ENCODE peak calls at places on chromosomes 3 and 15, in six cellular contexts. O is WTC11, H is K562, Y is HCT116, X is GM12878, Z is HepG2. W is an unnamed sample.

GRCh38 chr3:43379343-43379742 is 93.0 kb downstream of the SNRK start:
- DNase-seq in Y (no peak), Z (no peak), H (no peak), O (no peak), X (no peak), W (no peak)

GRCh38 chr15:25416693-25417092 is 22.1 kb downstream of the UBE3A start:
- DNase-seq in Y (no peak), Z (no peak), H (no peak), O (no peak), X (peak; percentile 71), W (no peak)

GRCh38 chr15:63977102-63977501 is 69.2 kb downstream of the DAPK2 start:
- DNase-seq in X (no peak), O (no peak), H (no peak), Y (no peak), Z (no peak), W (no peak)

GRCh38 chr3:176523114-176523513 is 674.2 kb downstream of the TBL1XR1 start:
- DNase-seq in Y (no peak), Z (no peak), X (no peak), O (no peak), H (no peak), W (no peak)

GRCh38 chr3:142276780-142277179 is 51.4 kb upstream of the GK5 start:
- DNase-seq in O (no peak), Z (no peak), X (no peak), Y (no peak), H (no peak), W (no peak)

GRCh38 chr15:69117431-69117841 is 43.0 kb upstream of the GLCE start:
- DNase-seq in H (peak; percentile 8), Z (no peak), Y (no peak), X (no peak), O (peak; percentile 49), W (peak; percentile 38)

GRCh38 chr3:159828542-159828943 is 160.1 kb upstream of the IL12A start:
- DNase-seq in H (peak; percentile 11), X (no peak), O (no peak), Y (peak; percentile 35), Z (peak; percentile 3), W (no peak)

GRCh38 chr3:134952372-134952771 is 157.3 kb downstream of the EPHB1 start:
- DNase-seq in H (no peak), Z (no peak), Y (no peak), X (no peak), O (no peak), W (no peak)

GRCh38 chr3:96863129-96863740 is 48.8 kb downstream of the EPHA6 start:
- DNase-seq in O (peak; percentile 41), H (peak; percentile 6), Z (peak; percentile 28), X (no peak), Y (no peak), W (peak; percentile 51)

GRCh38 chr3:124592658-124593441 is 137.4 kb upstream of the UMPS start:
- DNase-seq in O (no peak), Y (peak; percentile 77), H (no peak), X (peak; percentile 70), Z (no peak), W (peak; percentile 45)

GRCh38 chr15:77393471-77393840 is 26.4 kb downstream of the PEAK1 start:
- DNase-seq in X (no peak), O (no peak), Y (no peak), Z (no peak), H (no peak), W (no peak)

GRCh38 chr3:33131328-33132018 is 17.7 kb downstream of the CRTAP start:
- DNase-seq in H (peak; percentile 78), X (no peak), Y (peak; percentile 44), Z (peak; percentile 66), O (peak; percentile 63), W (peak; percentile 64)

GRCh38 chr3:182618981-182619591 is 174.2 kb upstream of the ATP11B start:
- DNase-seq in Z (no peak), Y (peak; percentile 59), H (no peak), X (no peak), O (no peak), W (no peak)

GRCh38 chr3:249587-250262 is 53.2 kb downstream of the CHL1 start:
- DNase-seq in Y (no peak), X (no peak), Z (peak; percentile 64), H (no peak), O (no peak), W (no peak)

GRCh38 chr3:50628601-50629000 is 11.7 kb downstream of the MAPKAPK3 start:
- DNase-seq in X (no peak), Y (no peak), O (no peak), Z (no peak), H (no peak), W (no peak)

GRCh38 chr3:94405258-94406035 is 342.6 kb downstream of the NSUN3 start:
- DNase-seq in H (no peak), Y (no peak), O (no peak), Z (no peak), X (no peak), W (no peak)

GRCh38 chr15:66498501-66499386 is 1.2 kb upstream of the SNAPC5 start:
- DNase-seq in Y (no peak), Z (peak; percentile 15), X (no peak), H (peak; percentile 40), O (no peak), W (no peak)

GRCh38 chr3:197023241-197023997 is 6.2 kb downstream of the MELTF start:
- DNase-seq in H (no peak), X (peak; percentile 76), O (no peak), Y (no peak), Z (no peak), W (no peak)

DNA sequence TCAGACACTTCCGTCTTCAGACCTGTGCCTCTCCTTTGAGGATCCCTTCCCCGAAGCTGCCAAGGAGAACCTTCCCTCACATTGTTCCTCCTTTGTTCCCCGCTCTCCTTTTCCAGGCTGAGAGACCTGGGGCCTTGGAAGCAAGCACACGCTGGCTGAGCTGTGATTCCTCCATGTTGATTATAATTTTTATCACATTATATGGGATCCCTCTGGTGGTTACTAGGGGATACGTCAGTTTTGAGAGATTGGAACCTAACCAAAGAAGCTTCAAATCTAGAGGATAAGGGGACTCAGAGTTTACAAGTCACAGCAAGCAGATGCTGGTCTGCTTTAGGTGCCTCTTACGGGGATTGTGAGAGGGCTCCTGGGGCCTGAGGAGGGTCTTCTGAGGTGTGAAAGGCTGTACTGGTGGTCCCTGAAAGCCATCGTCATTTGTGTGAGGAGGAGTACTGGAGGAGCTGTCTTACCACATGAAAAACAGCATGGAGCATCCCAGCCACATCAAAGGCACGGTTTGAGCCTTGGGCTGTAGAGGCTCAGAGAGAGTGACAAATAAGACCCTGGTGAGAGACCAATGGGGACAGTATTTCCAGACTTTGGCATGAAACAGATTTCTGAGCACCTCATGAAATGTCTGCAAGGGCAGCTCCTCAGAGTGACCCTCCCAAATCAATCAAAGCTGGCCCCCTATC is 760.1 kb upstream of the CFAP20DC start:
- DNase-seq in Y (no peak), Z (no peak), X (no peak), H (no peak), O (no peak), W (no peak)
- TF ChIP-seq ATF3 in Y (no peak), Z (no peak), X (no peak), H (no peak), O (no peak), W (no peak)

GRCh38 chr3:132222868-132223538 is 94.2 kb upstream of the ACP3 start:
- DNase-seq in Z (no peak), X (no peak), Y (no peak), O (no peak), H (no peak), W (no peak)
- TF ChIP-seq ATF3 in Z (no peak), X (no peak), Y (no peak), O (no peak), H (no peak), W (no peak)

GRCh38 chr3:127614928-127615592 is 13.9 kb upstream of the PODXL2 start:
- DNase-seq in H (no peak), X (no peak), Y (no peak), O (no peak), Z (no peak), W (no peak)

GRCh38 chr3:127612966-127613365 is 14.8 kb downstream of the MCM2 start:
- DNase-seq in Z (no peak), O (no peak), H (no peak), X (no peak), Y (no peak), W (no peak)

GRCh38 chr3:127615631-127616305 is 13.2 kb upstream of the PODXL2 start:
- DNase-seq in Z (no peak), H (no peak), O (no peak), Y (no peak), X (no peak), W (no peak)

GRCh38 chr3:127611251-127611650 is 13.0 kb downstream of the MCM2 start:
- DNase-seq in H (no peak), Z (no peak), X (no peak), O (no peak), Y (no peak), W (no peak)

DNA sequence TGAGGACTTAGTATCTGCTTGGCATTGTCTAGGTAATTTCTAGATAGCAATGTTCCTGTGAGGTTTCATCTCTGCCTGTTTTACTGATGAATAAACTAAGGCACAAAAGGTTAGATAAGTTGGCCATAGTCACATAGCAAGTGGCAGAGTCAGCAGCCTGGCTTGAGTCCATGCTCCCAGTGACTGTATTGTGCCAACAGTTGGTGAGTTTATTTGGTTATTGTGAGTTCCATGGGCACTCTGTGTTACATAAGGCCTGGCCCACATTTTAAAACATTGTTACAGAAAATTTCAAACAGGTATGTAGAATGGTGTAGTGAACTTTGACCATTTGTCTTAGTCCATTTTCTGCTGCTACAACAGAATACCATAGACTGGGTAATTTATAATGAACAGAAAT is 15.2 kb downstream of the MCM2 start:
- DNase-seq in Z (no peak), O (no peak), H (no peak), X (no peak), Y (no peak), W (no peak)
- TF ChIP-seq ATF3 in Z (no peak), O (no peak), H (no peak), X (no peak), Y (no peak), W (no peak)

GRCh38 chr15:70602281-70602680 is 161.1 kb downstream of the UACA start:
- DNase-seq in Y (no peak), X (no peak), Z (no peak), O (no peak), H (no peak), W (no peak)

GRCh38 chr15:70597945-70598344 is 165.4 kb downstream of the UACA start:
- DNase-seq in X (no peak), O (no peak), Z (no peak), H (no peak), Y (no peak), W (no peak)

GRCh38 chr15:70597056-70597603 is 166.2 kb downstream of the UACA start:
- DNase-seq in Z (peak; percentile 46), X (no peak), O (no peak), H (no peak), Y (no peak), W (peak; percentile 30)

GRCh38 chr15:70593795-70594194 is 169.6 kb downstream of the UACA start:
- DNase-seq in Z (no peak), Y (no peak), O (no peak), X (no peak), H (no peak), W (no peak)

DNA sequence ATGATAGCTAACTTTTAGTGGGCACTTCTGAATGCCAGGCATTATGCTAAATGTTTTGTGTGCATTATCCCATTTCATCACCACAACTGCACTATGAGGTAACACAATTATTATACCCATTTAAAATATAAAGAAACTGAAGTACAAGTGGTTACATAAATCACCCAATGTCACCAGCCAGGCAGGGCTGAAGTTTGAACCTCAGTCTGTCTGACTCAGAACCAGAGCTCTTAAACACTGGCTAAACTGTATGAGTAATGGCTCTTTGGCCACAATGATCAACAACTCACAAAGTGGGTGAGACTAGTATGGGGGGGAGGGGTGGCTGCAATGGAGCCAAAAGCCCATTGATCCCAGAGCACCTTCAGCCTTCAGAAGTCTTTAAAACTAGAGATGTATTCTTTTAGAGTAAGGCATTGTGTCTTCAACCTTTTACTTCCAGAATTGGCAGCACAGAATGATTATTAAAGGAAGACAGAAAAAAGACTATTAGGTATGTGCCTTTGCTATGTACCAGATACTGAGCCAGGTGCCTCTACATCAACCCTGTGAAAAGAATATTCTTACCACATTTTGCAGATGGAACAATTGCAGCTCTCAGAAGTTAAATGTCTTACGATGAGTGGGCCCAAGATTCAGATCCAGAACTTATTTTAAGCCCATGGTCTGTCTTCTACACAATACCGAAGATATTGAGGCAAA is 166.9 kb downstream of the UACA start:
- DNase-seq in H (no peak), X (no peak), O (no peak), Z (peak; percentile 89), Y (peak; percentile 71), W (no peak)
- TF ChIP-seq ATF3 in H (no peak), X (no peak), O (no peak), Z (no peak), Y (no peak), W (no peak)

W was measured in H1.